ENCODE peak calls at places on chromosome 11, in six cellular contexts. X is prostate gland, B is left ventricle myocardium inferior, W is K562, I is IMR-90, Y is ovary. J is an unnamed sample. For H3K9me3, the result is how much of the 10 kb centered on the place peaks cover.

GRCh38 chr11:121494355-121495099 is 41.8 kb upstream of the SORL1-AS1 start:
- DNase-seq in X (no peak), I (no peak), W (no peak), Y (no peak), B (no peak), J (peak)

GRCh38 chr11:62544521-62545436 is 1.8 kb downstream of the AHNAK start:
- DNase-seq in W (peak), X (no peak), B (peak), Y (peak), I (no peak), J (peak)

GRCh38 chr11:65934014-65934413 is 11.3 kb upstream of the TSGA10IP start:
- DNase-seq in Y (no peak), B (no peak), I (peak), X (no peak), W (peak), J (no peak)

GRCh38 chr11:82867495-82868082 is 32.6 kb downstream of the PRCP start:
- DNase-seq in I (peak), X (peak), W (peak), B (peak), Y (peak), J (peak)

GRCh38 chr11:35483131-35483800 is 42.1 kb downstream of the PAMR1 start:
- DNase-seq in B (no peak), X (no peak), Y (no peak), W (no peak), I (peak), J (no peak)

GRCh38 chr11:112886707-112887370 is 74.4 kb upstream of the NCAM1 start:
- DNase-seq in W (no peak), I (no peak), Y (no peak), X (no peak), B (no peak), J (peak)

GRCh38 chr11:33500865-33501479 is 199.7 kb downstream of the C11orf91 start:
- DNase-seq in W (peak), Y (no peak), X (no peak), I (peak), B (no peak), J (peak)

GRCh38 chr11:64917663-64917995 is 620 bp upstream of the ATG2A start:
- DNase-seq in B (no peak), Y (no peak), I (no peak), W (no peak), X (no peak), J (no peak)

GRCh38 chr11:66287256-66288137 is 1.4 kb downstream of the YIF1A start:
- DNase-seq in I (no peak), Y (peak), X (no peak), W (no peak), B (no peak), J (no peak)

GRCh38 chr11:60917267-60917666 is 3.3 kb downstream of the TMEM109 start:
- DNase-seq in Y (no peak), B (no peak), I (no peak), X (no peak), W (no peak), J (no peak)

GRCh38 chr11:65375012-65375411 is 7.4 kb downstream of the SLC25A45 start:
- DNase-seq in W (no peak), I (no peak), B (no peak), X (no peak), Y (no peak), J (no peak)

GRCh38 chr11:66314561-66315497 is 2.0 kb downstream of the CD248 start:
- DNase-seq in X (no peak), I (no peak), Y (peak), W (no peak), B (no peak), J (no peak)

GRCh38 chr11:15560689-15561467 is 446.2 kb downstream of the INSC start:
- DNase-seq in Y (no peak), I (no peak), X (no peak), W (no peak), B (no peak), J (no peak)

GRCh38 chr11:108302121-108302785 is 79.4 kb downstream of the ATM start:
- DNase-seq in Y (no peak), W (no peak), B (no peak), X (no peak), I (peak), J (no peak)

GRCh38 chr11:101862410-101863233 is 52.2 kb upstream of the CEP126 start:
- DNase-seq in Y (no peak), I (peak), X (no peak), B (no peak), W (no peak), J (peak)

GRCh38 chr11:14306481-14306880 is 52.5 kb downstream of the RRAS2 start:
- DNase-seq in X (no peak), W (peak), Y (no peak), B (no peak), I (no peak), J (no peak)

GRCh38 chr11:132898021-132898420 is 634.3 kb downstream of the OPCML start:
- DNase-seq in X (no peak), I (peak), B (no peak), Y (no peak), W (no peak), J (no peak)

GRCh38 chr11:119121811-119122124 is 388 bp downstream of the HINFP start:
- DNase-seq in B (no peak), Y (no peak), I (no peak), W (no peak), X (no peak), J (no peak)

GRCh38 chr11:66119348-66120133 is 49.5 kb downstream of the PACS1 start:
- DNase-seq in W (no peak), I (peak), B (no peak), Y (no peak), X (no peak), J (peak)

GRCh38 chr11:12359761-12360160 is 17.6 kb upstream of the PARVA start:
- DNase-seq in B (no peak), I (peak), W (no peak), X (no peak), Y (no peak), J (no peak)

GRCh38 chr11:19323502-19323901 is 82.8 kb upstream of the E2F8 start:
- DNase-seq in I (no peak), W (no peak), X (no peak), B (no peak), Y (no peak), J (no peak)

GRCh38 chr11:130145975-130146776 is 13.4 kb upstream of the ST14 start:
- DNase-seq in Y (no peak), B (peak), W (no peak), I (no peak), X (no peak), J (no peak)

GRCh38 chr11:135074397-135074998 is 662.5 kb upstream of the B3GAT1 start:
- DNase-seq in I (no peak), Y (no peak), W (no peak), B (no peak), X (no peak), J (peak)

GRCh38 chr11:134516529-134516928 is 104.5 kb upstream of the B3GAT1 start:
- DNase-seq in W (no peak), I (no peak), X (no peak), Y (no peak), B (peak), J (no peak)

DNA sequence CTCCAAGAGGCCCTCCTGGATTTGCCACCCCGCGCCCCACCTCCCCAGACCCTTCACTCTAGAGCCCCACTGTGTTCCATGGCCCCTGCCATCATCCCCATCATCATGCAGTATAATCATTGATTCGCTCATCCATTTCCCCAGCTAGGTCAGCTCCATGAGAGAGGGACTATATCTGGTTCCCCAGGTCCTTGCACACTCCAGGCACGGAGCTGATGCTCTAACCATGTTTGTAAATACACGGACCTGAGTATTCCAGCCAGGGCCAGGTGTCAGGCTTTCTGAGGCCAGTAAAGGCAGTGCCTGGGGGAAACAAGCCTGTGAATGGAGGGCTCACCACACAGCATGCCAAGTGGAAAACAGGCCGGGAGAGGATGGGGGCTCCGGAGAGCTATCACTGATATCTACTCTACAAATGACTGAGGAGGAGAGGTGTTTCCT is 27.1 kb upstream of the OAF start:
- DNase-seq in W (no peak), Y (peak), I (no peak), X (no peak), B (no peak), J (no peak)
- H3K27ac ChIP-seq in W (no peak), Y (peak), I (no peak), X (peak), B (peak), J (no peak)

DNA sequence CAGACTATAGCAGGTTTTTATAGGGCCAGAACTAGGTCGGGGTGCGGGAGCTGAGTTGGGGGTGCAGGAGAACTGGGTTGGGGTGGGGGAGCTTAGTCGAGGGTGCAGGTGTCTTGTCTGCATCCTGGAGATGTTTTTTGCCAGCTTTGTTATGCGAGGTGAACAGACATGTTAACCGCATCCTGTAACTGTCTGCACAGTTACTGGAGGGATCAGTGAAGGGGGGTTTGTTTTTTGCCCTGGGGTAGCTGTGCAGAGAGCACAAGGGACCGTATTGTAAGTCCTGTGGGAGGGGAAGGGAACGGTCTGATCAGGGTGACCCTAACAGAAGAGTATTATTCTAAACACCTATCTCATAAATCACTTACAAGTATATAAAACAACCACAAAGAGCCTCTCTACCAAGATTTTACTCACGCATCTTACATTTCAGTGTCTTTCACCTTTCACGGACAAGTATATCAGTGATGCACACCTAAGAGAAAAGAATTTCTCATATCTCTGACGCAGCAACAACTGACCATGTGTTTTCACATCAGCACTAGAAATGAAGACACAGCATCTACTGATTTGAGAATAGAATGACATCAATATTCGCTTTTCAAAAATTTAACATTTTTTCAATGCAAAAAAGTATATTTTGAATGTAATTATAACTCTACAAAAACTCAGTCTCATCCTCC is 20.8 kb downstream of the ZNF195 start:
- DNase-seq in I (no peak), B (no peak), X (no peak), Y (no peak), W (no peak), J (no peak)
- H3K9me3 ChIP-seq in I (half or more), B (half or more), X (under half), Y (under half), W (under half), J (half or more)

GRCh38 chr11:88167853-88168252 is 7.4 kb downstream of the RAB38 start:
- DNase-seq in I (peak), W (no peak), Y (no peak), X (no peak), B (no peak), J (no peak)

GRCh38 chr11:88171982-88172381 is 3.3 kb downstream of the RAB38 start:
- DNase-seq in B (no peak), I (no peak), X (no peak), W (no peak), Y (no peak), J (no peak)

GRCh38 chr11:88169481-88169880 is 5.8 kb downstream of the RAB38 start:
- DNase-seq in W (no peak), X (no peak), I (peak), B (no peak), Y (no peak), J (no peak)

GRCh38 chr11:88170680-88171079 is 4.6 kb downstream of the RAB38 start:
- DNase-seq in X (no peak), I (no peak), B (no peak), W (no peak), Y (no peak), J (no peak)

GRCh38 chr11:88169881-88170280 is 5.4 kb downstream of the RAB38 start:
- DNase-seq in Y (no peak), W (no peak), I (no peak), B (no peak), X (no peak), J (no peak)
- H3K27ac ChIP-seq in Y (no peak), W (no peak), I (no peak), B (no peak), X (no peak), J (no peak)

GRCh38 chr11:54946429-54946828 is 239.8 kb downstream of the OR4A5 start:
- DNase-seq in X (no peak), W (no peak), B (no peak), I (no peak), Y (no peak), J (no peak)
- H3K9me3 ChIP-seq in X (under half), W (under half), B (half or more), I (under half), Y (under half), J (under half)

GRCh38 chr11:561148-562003 is 606 bp downstream of the RASSF7 start:
- DNase-seq in I (no peak), W (peak), Y (no peak), B (no peak), X (no peak), J (no peak)
- H3K27ac ChIP-seq in I (no peak), W (peak), Y (no peak), B (peak), X (peak), J (no peak)

GRCh38 chr11:122979103-122979814 is 2.4 kb downstream of the BSX start:
- DNase-seq in W (no peak), Y (no peak), I (no peak), B (no peak), X (no peak), J (no peak)
- H3K9me3 ChIP-seq in W (under half), Y (under half), I (under half), B (under half), X (under half), J (under half)

GRCh38 chr11:41849250-41849649 is 389.8 kb upstream of the LRRC4C start:
- DNase-seq in X (no peak), W (no peak), I (no peak), Y (no peak), B (no peak), J (no peak)
- H3K27ac ChIP-seq in X (no peak), W (no peak), I (no peak), Y (no peak), B (no peak), J (no peak)

DNA sequence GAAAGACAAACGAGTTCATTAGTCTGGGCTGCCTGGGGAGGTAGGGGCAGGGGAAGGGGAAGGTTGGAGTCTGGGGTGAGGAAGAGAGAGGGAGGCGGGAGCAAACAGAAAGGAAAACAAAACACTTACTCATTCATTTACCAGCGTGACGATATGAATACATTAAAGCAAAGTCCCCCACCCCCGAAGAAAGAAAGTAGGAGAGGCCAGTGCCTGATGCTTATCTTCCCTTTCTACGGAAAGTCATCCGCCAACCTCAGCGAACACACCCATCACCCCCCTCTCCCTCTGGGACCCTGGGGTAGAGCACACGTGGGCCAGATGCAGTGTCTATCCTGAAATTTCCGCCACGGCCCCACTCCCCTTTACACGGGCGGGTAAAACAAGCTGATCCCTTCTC is 13.7 kb downstream of the ABCC8 start:
- DNase-seq in Y (no peak), W (peak), X (no peak), B (no peak), I (no peak), J (no peak)
- H3K9me3 ChIP-seq in Y (under half), W (under half), X (under half), B (under half), I (under half), J (under half)

DNA sequence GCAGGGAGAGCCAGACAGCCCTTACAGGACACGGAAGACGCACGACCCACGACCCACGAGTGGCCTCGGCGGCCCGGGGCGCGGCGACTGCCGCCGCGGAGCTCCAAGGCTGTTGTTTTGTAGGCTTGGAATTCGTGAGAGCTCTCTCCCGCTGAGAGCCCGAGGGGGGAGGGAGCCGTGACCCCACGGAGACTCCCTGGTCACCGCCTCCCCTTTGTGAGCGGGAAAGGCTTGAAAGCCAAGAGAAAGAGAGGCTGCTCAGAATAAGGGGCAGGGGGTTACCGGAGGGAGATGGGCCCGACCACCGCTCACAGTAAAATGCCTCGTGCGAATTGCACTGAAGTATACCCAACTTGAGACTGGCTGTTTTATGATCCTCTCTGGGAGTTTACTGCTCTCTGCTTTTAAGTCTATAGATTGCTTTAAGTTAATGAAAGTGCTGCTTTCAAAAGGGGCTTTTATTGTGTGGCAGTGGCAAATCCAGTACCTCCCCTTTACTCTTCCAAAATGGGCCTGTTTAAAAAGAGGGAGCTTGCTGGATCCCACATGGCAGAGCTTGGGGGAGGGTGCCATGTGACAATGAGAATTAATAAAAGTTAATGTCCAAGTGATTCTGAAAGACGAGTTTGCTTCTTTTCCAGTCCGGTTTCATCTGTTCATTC is 2.9 kb downstream of the PKNOX2 start:
- DNase-seq in X (no peak), B (peak), W (no peak), I (peak), Y (peak), J (no peak)
- H3K27ac ChIP-seq in X (peak), B (peak), W (no peak), I (peak), Y (peak), J (no peak)

DNA sequence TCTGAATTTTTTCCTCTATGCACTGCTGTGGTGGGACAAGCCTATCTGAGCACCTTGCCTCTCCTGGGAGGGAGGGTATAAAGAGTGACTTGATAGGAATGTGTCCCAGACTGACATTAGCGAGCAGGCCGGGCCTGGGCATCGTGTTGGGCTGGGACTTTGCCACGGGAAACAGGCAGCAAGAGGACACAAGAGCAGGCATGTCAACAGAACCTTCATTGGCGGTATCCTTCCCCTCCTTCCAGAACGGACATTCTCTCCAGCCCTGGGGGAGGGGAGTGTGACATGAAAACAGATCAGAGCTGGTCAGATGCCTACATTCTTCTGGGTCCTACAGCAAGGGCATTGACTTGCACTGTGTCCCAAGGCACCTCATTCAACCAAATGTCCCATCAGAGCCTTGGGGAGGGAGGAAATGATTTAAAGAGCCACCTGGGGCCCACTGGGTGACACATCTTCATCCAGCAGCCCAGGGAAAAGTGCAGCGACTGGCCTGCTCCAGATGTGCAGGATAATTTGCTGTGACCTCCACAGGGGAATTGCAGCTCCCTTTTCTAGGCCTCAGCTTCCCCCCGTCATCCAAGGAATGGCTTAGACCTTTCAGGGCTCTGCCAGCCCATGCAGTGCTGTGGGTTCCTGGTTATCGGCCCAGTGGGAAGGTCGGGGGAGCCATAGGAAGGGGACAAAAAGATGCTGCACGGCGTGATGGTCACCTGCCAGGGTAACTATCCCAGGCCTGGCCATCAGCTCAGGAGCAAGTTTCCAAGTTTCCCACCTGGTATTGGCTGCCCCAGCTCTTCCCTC is 21.8 kb upstream of the UVRAG start:
- DNase-seq in X (no peak), I (no peak), Y (no peak), B (peak), W (no peak), J (no peak)
- H3K9me3 ChIP-seq in X (under half), I (under half), Y (under half), B (under half), W (under half), J (under half)